ENCODE peak calls at places on chromosomes 2 and 18, in eight cellular contexts. E is effector memory CD8-positive, alpha-beta T cell; F is stimulated activated naive CD8-positive, alpha-beta T cell treated with anti-CD3 and anti-CD28 coated beads, Interleukin-15, Interleukin-2, amounts not matched to agents 100 U/mL and 50 U/mL, for 24 hours; I is stimulated activated naive B cell treated with anti-CD40 and anti-IgM and Interleukin-4, amounts not matched to agents 10 μg/mL and 1 μg/mL and 100 μg/mL, for 72 hours; P is HCT116; T is mucosa of descending colon; C is natural killer cell; Q is GM23338. W is an unnamed sample.

GRCh38 chr18:28823506-28824182 is 646.7 kb upstream of the CDH2 start:
- ATAC-seq in E (no peak), F (no peak), I (no peak), P (no peak), T (no peak), C (no peak), Q (no peak), W (no peak)

GRCh38 chr2:212237350-212238095 is 301.1 kb downstream of the ERBB4 start:
- ATAC-seq in E (no peak), F (no peak), I (no peak), P (no peak), T (no peak), C (no peak), Q (peak), W (no peak)

GRCh38 chr2:17336458-17336857 is 181.8 kb downstream of the RAD51AP2 start:
- ATAC-seq in E (no peak), F (no peak), I (no peak), P (no peak), T (no peak), C (no peak), Q (no peak), W (no peak)

GRCh38 chr2:169815849-169816248 is 8.9 kb downstream of the METTL5 start:
- ATAC-seq in E (no peak), F (peak), I (no peak), P (no peak), T (no peak), C (no peak), Q (no peak), W (peak)

GRCh38 chr18:64331419-64331818 is 182.5 kb upstream of the LINC00305 start:
- ATAC-seq in E (no peak), F (no peak), I (no peak), P (no peak), T (no peak), C (no peak), Q (no peak), W (no peak)

GRCh38 chr2:48380989-48381625 is 148.8 kb upstream of the STON1 start:
- ATAC-seq in E (no peak), F (no peak), I (no peak), P (no peak), T (no peak), C (no peak), Q (no peak), W (no peak)

GRCh38 chr18:24656571-24656971 is 196.1 kb downstream of the HRH4 start:
- ATAC-seq in E (no peak), F (no peak), I (no peak), P (no peak), T (peak), C (no peak), Q (no peak), W (no peak)

GRCh38 chr2:183604065-183604464 is 479.8 kb downstream of the NUP35 start:
- ATAC-seq in E (no peak), F (no peak), I (no peak), P (no peak), T (no peak), C (no peak), Q (no peak), W (no peak)

GRCh38 chr2:111954602-111955332 is 56.4 kb downstream of the MERTK start:
- ATAC-seq in E (no peak), F (no peak), I (no peak), P (no peak), T (no peak), C (no peak), Q (no peak), W (no peak)

GRCh38 chr2:106885981-106886915 is at the start of gene ST6GAL2:
- ATAC-seq in E (no peak), F (peak), I (no peak), P (no peak), T (peak), C (no peak), Q (peak), W (no peak)

GRCh38 chr2:24513672-24514071 is 22.6 kb downstream of the NCOA1 start:
- ATAC-seq in E (no peak), F (no peak), I (no peak), P (no peak), T (no peak), C (no peak), Q (no peak), W (no peak)

GRCh38 chr2:479031-479430 is 191.1 kb upstream of the ALKAL2 start:
- ATAC-seq in E (no peak), F (no peak), I (no peak), P (no peak), T (no peak), C (no peak), Q (peak), W (no peak)

GRCh38 chr18:46297124-46297523 is 192.9 kb downstream of the HAUS1 start:
- ATAC-seq in E (no peak), F (no peak), I (no peak), P (no peak), T (no peak), C (no peak), Q (no peak), W (no peak)

GRCh38 chr2:188307850-188308283 is 16.2 kb downstream of the GULP1 start:
- ATAC-seq in E (no peak), F (no peak), I (no peak), P (no peak), T (no peak), C (no peak), Q (no peak), W (no peak)

GRCh38 chr2:85437488-85438290 is 19.2 kb downstream of the SH2D6 start:
- ATAC-seq in E (peak), F (peak), I (peak), P (no peak), T (peak), C (peak), Q (peak), W (peak)

GRCh38 chr2:46177461-46178089 is 119.6 kb upstream of the EPAS1 start:
- ATAC-seq in E (peak), F (no peak), I (no peak), P (no peak), T (no peak), C (peak), Q (no peak), W (no peak)

GRCh38 chr2:207236156-207236935 is 70.6 kb upstream of the KLF7 start:
- ATAC-seq in E (no peak), F (no peak), I (no peak), P (no peak), T (no peak), C (no peak), Q (no peak), W (no peak)

GRCh38 chr18:63205791-63206252 is 113.7 kb downstream of the BCL2 start:
- ATAC-seq in E (peak), F (peak), I (peak), P (no peak), T (no peak), C (peak), Q (no peak), W (peak)

GRCh38 chr2:196369967-196370366 is 198.6 kb upstream of the STK17B start:
- ATAC-seq in E (no peak), F (no peak), I (no peak), P (no peak), T (no peak), C (no peak), Q (no peak), W (no peak)

GRCh38 chr2:73031725-73032701 is 39.5 kb downstream of the SFXN5 start:
- ATAC-seq in E (no peak), F (no peak), I (no peak), P (no peak), T (peak), C (no peak), Q (no peak), W (no peak)

GRCh38 chr2:239275871-239276812 is 124.7 kb downstream of the HDAC4 start:
- ATAC-seq in E (no peak), F (no peak), I (no peak), P (peak), T (peak), C (no peak), Q (peak), W (no peak)

GRCh38 chr2:148666555-148666954 is 22.0 kb downstream of the EPC2 start:
- ATAC-seq in E (no peak), F (peak), I (peak), P (no peak), T (no peak), C (no peak), Q (no peak), W (peak)

GRCh38 chr2:118246726-118247125 is 158.5 kb downstream of the INSIG2 start:
- ATAC-seq in E (no peak), F (no peak), I (no peak), P (no peak), T (no peak), C (no peak), Q (no peak), W (no peak)

GRCh38 chr18:35026407-35027061 is 14.7 kb upstream of the MAPRE2 start:
- ATAC-seq in E (peak), F (peak), I (peak), P (peak), T (no peak), C (peak), Q (peak), W (peak)

GRCh38 chr2:127884436-127884835 is 1.3 kb downstream of the AMMECR1L start:
- ATAC-seq in E (no peak), F (no peak), I (no peak), P (no peak), T (no peak), C (no peak), Q (no peak), W (no peak)

GRCh38 chr2:105038383-105039061 is 653 bp downstream of the MRPS9 start:
- ATAC-seq in E (no peak), F (peak), I (no peak), P (peak), T (peak), C (no peak), Q (peak), W (peak)

GRCh38 chr2:203758841-203759691 is 52.6 kb downstream of the CD28 start:
- ATAC-seq in E (no peak), F (no peak), I (no peak), P (peak), T (peak), C (no peak), Q (no peak), W (no peak)

GRCh38 chr2:14713248-14713647 is 80.7 kb downstream of the LRATD1 start:
- ATAC-seq in E (no peak), F (no peak), I (no peak), P (no peak), T (no peak), C (no peak), Q (no peak), W (no peak)

GRCh38 chr2:234995332-234996007 is 43.7 kb downstream of the SH3BP4 start:
- ATAC-seq in E (no peak), F (no peak), I (no peak), P (no peak), T (peak), C (no peak), Q (no peak), W (no peak)

GRCh38 chr2:27177441-27178351 is 28.9 kb downstream of the TCF23 start:
- ATAC-seq in E (no peak), F (no peak), I (no peak), P (no peak), T (peak), C (no peak), Q (no peak), W (no peak)

GRCh38 chr18:11496561-11497172 is 112.7 kb upstream of the SLC35G4 start:
- ATAC-seq in E (no peak), F (no peak), I (no peak), P (no peak), T (no peak), C (no peak), Q (no peak), W (no peak)

W was measured in activated T-helper 17 cell treated with anti-CD3 and anti-CD28 coated beads, Interleukin-2, amount 50 U/mL, for 72 hours.